ENCODE peak calls at places on chromosomes 1 and 21, in ten cellular contexts. J, N, E, C, P, L, D, I, F and W are unnamed samples.

GRCh38 chr1:93196591-93196990 is 16.1 kb downstream of the CCDC18 start:
- DNase-seq in F (no peak), C (no peak), D (no peak), L (no peak), J (no peak), E (peak; percentile 9), I (peak; percentile 27), P (no peak), N (no peak), W (no peak)

GRCh38 chr1:181659348-181659957 is 176.1 kb downstream of the CACNA1E start:
- DNase-seq in C (no peak), E (no peak), L (no peak), D (no peak), I (no peak), F (no peak), J (no peak), N (no peak), P (no peak), W (no peak)

GRCh38 chr1:201602413-201603265 is 63.7 kb downstream of the NAV1 start:
- DNase-seq in I (peak; percentile 81), P (no peak), N (peak; percentile 35), C (peak; percentile 59), D (no peak), F (peak; percentile 65), E (peak; percentile 83), J (peak; percentile 97), L (no peak), W (peak; percentile 83)

GRCh38 chr1:181099152-181100014 is 10.9 kb downstream of the IER5 start:
- DNase-seq in F (no peak), P (no peak), E (peak; percentile 61), C (no peak), D (no peak), N (no peak), L (peak; percentile 90), I (peak; percentile 62), J (no peak), W (peak; percentile 68)

GRCh38 chr1:27218736-27219135 is 15.7 kb upstream of the WDTC1 start:
- DNase-seq in D (no peak), L (no peak), E (peak; percentile 28), N (no peak), I (no peak), C (no peak), P (no peak), J (no peak), F (no peak), W (no peak)

GRCh38 chr1:99365545-99365944 is 101.3 kb downstream of the PLPPR4 start:
- DNase-seq in C (no peak), E (no peak), L (no peak), I (no peak), P (no peak), D (no peak), N (no peak), J (no peak), F (no peak), W (no peak)

GRCh38 chr21:45545691-45546531 is 3.7 kb upstream of the SLC19A1 start:
- DNase-seq in J (no peak), N (no peak), P (peak; percentile 11), C (no peak), E (no peak), D (no peak), I (no peak), F (no peak), L (no peak), W (no peak)

GRCh38 chr1:102045752-102046151 is 49.0 kb upstream of the OLFM3 start:
- DNase-seq in N (no peak), D (no peak), P (no peak), J (no peak), E (no peak), I (no peak), C (peak; percentile 6), L (no peak), F (no peak), W (no peak)

GRCh38 chr1:212410231-212410825 is 4.4 kb downstream of the PACC1 start:
- DNase-seq in N (no peak), L (no peak), I (no peak), J (no peak), P (no peak), F (no peak), C (no peak), D (no peak), E (no peak), W (no peak)

GRCh38 chr1:21781971-21782867 is 730 bp downstream of the USP48 start:
- DNase-seq in D (peak; percentile 24), I (peak; percentile 56), L (peak; percentile 88), E (peak; percentile 70), J (peak; percentile 43), F (no peak), C (peak; percentile 47), P (no peak), N (no peak), W (peak; percentile 68)
- TF ChIP-seq CTCF in D (no peak), I (peak; percentile 11), L (peak; percentile 31), E (peak; percentile 29), J (peak; percentile 57), F (no peak), C (peak; percentile 35), P (no peak), N (no peak), W (peak; percentile 33)

GRCh38 chr1:28249013-28249870 is 10.1 kb upstream of the SESN2 start:
- DNase-seq in F (no peak), E (peak; percentile 77), L (peak; percentile 67), C (peak; percentile 88), P (no peak), N (no peak), D (no peak), I (peak; percentile 77), J (no peak), W (peak; percentile 74)
- H3K4me3 ChIP-seq in F (no peak overlapping the region), E (no peak overlapping the region), L (peak overlapping the region; percentile 17), C (peak overlapping the region; percentile 59), P (no peak overlapping the region), N (no peak overlapping the region), D (no peak overlapping the region), I (peak overlapping the region; percentile 18), J (no peak overlapping the region), W (peak overlapping the region; percentile 0)

DNA sequence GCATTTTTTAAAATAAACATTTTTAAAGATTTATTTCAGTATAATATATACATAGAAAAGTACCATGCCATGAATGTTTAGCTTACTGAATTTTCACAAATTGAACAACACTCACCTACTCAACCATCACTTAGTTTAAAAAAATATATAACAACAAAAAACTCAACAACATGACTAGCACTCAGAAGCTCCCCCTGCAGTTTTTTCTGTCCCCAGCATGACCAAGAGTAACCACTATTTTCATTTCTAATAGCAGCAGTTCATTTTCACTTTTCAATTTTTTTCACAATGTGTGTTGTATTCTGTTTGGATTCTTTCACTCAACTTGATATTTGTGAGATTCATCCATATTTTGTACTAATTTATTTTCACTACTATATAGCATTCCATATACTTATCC is 162.3 kb upstream of the POGK start:
- DNase-seq in L (no peak), I (no peak), P (no peak), C (no peak), N (no peak), D (no peak), J (no peak), F (no peak), E (no peak), W (no peak)
- TF ChIP-seq CTCF in L (no peak), I (no peak), P (no peak), C (peak; percentile 29), N (no peak), D (no peak), J (no peak), F (no peak), E (no peak), W (no peak)

GRCh38 chr21:36747114-36747814 is 48.3 kb downstream of the SIM2 start:
- DNase-seq in L (peak; percentile 4), I (no peak), N (no peak), P (no peak), F (no peak), J (no peak), E (no peak), C (no peak), D (no peak), W (no peak)
- H3K4me3 ChIP-seq in L (no peak overlapping the region), I (peak overlapping the region; percentile 14), N (peak overlapping the region; percentile 28), P (no peak overlapping the region), F (peak overlapping the region; percentile 26), J (peak overlapping the region; percentile 37), E (peak overlapping the region; percentile 41), C (no peak overlapping the region), D (no peak overlapping the region), W (peak overlapping the region; percentile 41)

GRCh38 chr1:164443166-164443565 is 115.8 kb upstream of the PBX1 start:
- DNase-seq in D (no peak), F (no peak), L (no peak), E (peak; percentile 48), I (peak; percentile 36), C (no peak), J (no peak), N (no peak), P (no peak), W (peak; percentile 21)

GRCh38 chr1:164443836-164444235 is 115.1 kb upstream of the PBX1 start:
- DNase-seq in J (no peak), I (no peak), F (no peak), E (peak; percentile 19), C (no peak), P (no peak), N (no peak), L (no peak), D (no peak), W (peak; percentile 59)

GRCh38 chr1:164440222-164440621 is 118.8 kb upstream of the PBX1 start:
- DNase-seq in E (peak; percentile 69), P (peak; percentile 30), J (peak; percentile 18), L (no peak), D (no peak), C (peak; percentile 13), F (no peak), N (no peak), I (peak; percentile 58), W (peak; percentile 12)

GRCh38 chr1:164446020-164446419 is 113.0 kb upstream of the PBX1 start:
- DNase-seq in C (no peak), J (no peak), F (no peak), E (no peak), P (no peak), L (no peak), N (no peak), D (no peak), I (no peak), W (no peak)
- TF ChIP-seq CTCF in C (no peak), J (no peak), F (no peak), E (no peak), P (no peak), L (no peak), N (no peak), D (no peak), I (no peak), W (no peak)

DNA sequence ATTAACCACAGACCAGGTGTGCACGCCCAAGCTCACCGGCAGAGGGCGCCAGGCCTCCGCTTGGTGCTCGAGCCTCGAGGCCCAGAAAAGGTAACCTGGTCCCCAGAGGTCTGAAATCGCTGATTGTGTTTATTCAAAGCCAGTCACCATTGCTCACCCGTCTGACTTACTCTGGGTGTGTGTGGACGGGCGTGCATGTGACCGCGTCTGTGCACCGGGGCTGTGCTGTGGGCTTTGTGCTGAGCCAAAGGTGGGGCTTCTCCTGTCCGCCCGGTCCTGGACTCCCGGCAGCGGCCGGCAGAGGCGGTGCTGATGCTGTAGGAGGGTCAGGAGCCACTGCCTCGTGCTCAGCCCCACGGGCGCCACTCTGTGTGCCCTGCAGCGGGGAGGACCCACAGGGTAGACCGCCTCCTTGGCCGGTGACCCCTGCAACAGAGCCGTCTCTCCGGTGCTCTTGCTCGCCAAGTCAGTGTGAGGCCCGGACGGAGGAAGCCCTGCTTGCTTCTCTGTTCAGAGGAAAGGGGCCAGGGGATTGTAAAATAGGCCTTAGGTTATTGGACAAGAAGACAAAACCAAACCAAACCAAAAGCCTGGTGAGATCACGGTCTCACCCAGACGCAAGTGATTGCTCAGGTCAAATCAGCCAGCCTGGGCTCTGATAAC is 32.0 kb upstream of the BTG2 start:
- DNase-seq in P (peak; percentile 91), E (peak; percentile 86), C (peak; percentile 98), N (peak; percentile 53), I (peak; percentile 77), F (peak; percentile 96), D (peak; percentile 89), J (peak; percentile 69), L (peak; percentile 93), W (peak; percentile 90)
- H3K4me3 ChIP-seq in P (peak overlapping the region; percentile 8), E (no peak overlapping the region), C (peak overlapping the region; percentile 33), N (no peak overlapping the region), I (no peak overlapping the region), F (no peak overlapping the region), D (peak overlapping the region; percentile 63), J (no peak overlapping the region), L (peak overlapping the region; percentile 59), W (no peak overlapping the region)